ENCODE peak calls at places on chromosomes 3 and 15, in nine cellular contexts. One of them, this sample, is unnamed.

GRCh38 chr15:81813215-81813614 is 232.6 kb downstream of the MEX3B start:
- DNase-seq in K562: peak
- DNase-seq in endothelial cell of umbilical vein: no peak
- DNase-seq in GM12878: no peak
- DNase-seq in suprapubic skin: no peak
- DNase-seq in esophagus muscularis mucosa: peak
- DNase-seq in spleen: no peak
- DNase-seq in HCT116: peak
- DNase-seq in HepG2: no peak
- DNase-seq in this sample: no peak

GRCh38 chr15:41832875-41833274 is 5.0 kb downstream of the JMJD7 start:
- DNase-seq in K562: no peak
- DNase-seq in endothelial cell of umbilical vein: no peak
- DNase-seq in GM12878: no peak
- DNase-seq in suprapubic skin: no peak
- DNase-seq in esophagus muscularis mucosa: no peak
- DNase-seq in spleen: no peak
- DNase-seq in HCT116: no peak
- DNase-seq in HepG2: no peak
- DNase-seq in this sample: peak

GRCh38 chr15:56794150-56794922 is 61.0 kb upstream of the ZNF280D start:
- DNase-seq in K562: no peak
- DNase-seq in endothelial cell of umbilical vein: no peak
- DNase-seq in GM12878: no peak
- DNase-seq in suprapubic skin: no peak
- DNase-seq in esophagus muscularis mucosa: no peak
- DNase-seq in spleen: no peak
- DNase-seq in HCT116: no peak
- DNase-seq in HepG2: no peak
- DNase-seq in this sample: no peak

GRCh38 chr15:71683401-71684274 is 126.7 kb upstream of the NR2E3 start:
- DNase-seq in K562: no peak
- DNase-seq in endothelial cell of umbilical vein: no peak
- DNase-seq in GM12878: no peak
- DNase-seq in suprapubic skin: no peak
- DNase-seq in esophagus muscularis mucosa: peak
- DNase-seq in spleen: no peak
- DNase-seq in HCT116: no peak
- DNase-seq in HepG2: no peak
- DNase-seq in this sample: no peak

GRCh38 chr3:177427096-177427495 is 229.8 kb upstream of the TBL1XR1 start:
- DNase-seq in K562: peak
- DNase-seq in endothelial cell of umbilical vein: no peak
- DNase-seq in GM12878: peak
- DNase-seq in suprapubic skin: no peak
- DNase-seq in esophagus muscularis mucosa: no peak
- DNase-seq in spleen: no peak
- DNase-seq in HCT116: no peak
- DNase-seq in HepG2: no peak
- DNase-seq in this sample: no peak

GRCh38 chr3:59877679-59878427 is 828.0 kb upstream of the CFAP20DC start:
- DNase-seq in K562: no peak
- DNase-seq in endothelial cell of umbilical vein: no peak
- DNase-seq in GM12878: no peak
- DNase-seq in suprapubic skin: no peak
- DNase-seq in esophagus muscularis mucosa: no peak
- DNase-seq in spleen: no peak
- DNase-seq in HCT116: no peak
- DNase-seq in HepG2: no peak
- DNase-seq in this sample: no peak

GRCh38 chr3:41276191-41276590 is 76.9 kb downstream of the CTNNB1 start:
- DNase-seq in K562: no peak
- DNase-seq in endothelial cell of umbilical vein: no peak
- DNase-seq in GM12878: no peak
- DNase-seq in suprapubic skin: no peak
- DNase-seq in esophagus muscularis mucosa: no peak
- DNase-seq in spleen: no peak
- DNase-seq in HCT116: no peak
- DNase-seq in HepG2: no peak
- DNase-seq in this sample: no peak

GRCh38 chr3:65886376-65886775 is 152.3 kb downstream of the MAGI1 start:
- DNase-seq in K562: no peak
- DNase-seq in endothelial cell of umbilical vein: no peak
- DNase-seq in GM12878: no peak
- DNase-seq in suprapubic skin: no peak
- DNase-seq in esophagus muscularis mucosa: no peak
- DNase-seq in spleen: no peak
- DNase-seq in HCT116: no peak
- DNase-seq in HepG2: no peak
- DNase-seq in this sample: no peak

GRCh38 chr3:52361011-52361410 is 44.9 kb downstream of the DNAH1 start:
- DNase-seq in K562: no peak
- DNase-seq in endothelial cell of umbilical vein: no peak
- DNase-seq in GM12878: no peak
- DNase-seq in suprapubic skin: no peak
- DNase-seq in esophagus muscularis mucosa: no peak
- DNase-seq in spleen: no peak
- DNase-seq in HCT116: no peak
- DNase-seq in HepG2: no peak
- DNase-seq in this sample: no peak

GRCh38 chr3:54507876-54508460 is 385.6 kb downstream of the CACNA2D3 start:
- DNase-seq in K562: no peak
- DNase-seq in endothelial cell of umbilical vein: no peak
- DNase-seq in GM12878: no peak
- DNase-seq in suprapubic skin: no peak
- DNase-seq in esophagus muscularis mucosa: peak
- DNase-seq in spleen: no peak
- DNase-seq in HCT116: no peak
- DNase-seq in HepG2: no peak
- DNase-seq in this sample: no peak

GRCh38 chr3:24460974-24461373 is 33.7 kb downstream of the THRB start:
- DNase-seq in K562: no peak
- DNase-seq in endothelial cell of umbilical vein: no peak
- DNase-seq in GM12878: no peak
- DNase-seq in suprapubic skin: no peak
- DNase-seq in esophagus muscularis mucosa: no peak
- DNase-seq in spleen: no peak
- DNase-seq in HCT116: no peak
- DNase-seq in HepG2: no peak
- DNase-seq in this sample: no peak

GRCh38 chr15:45088801-45089711 is 24.9 kb downstream of the DUOX2 start:
- DNase-seq in K562: peak
- DNase-seq in endothelial cell of umbilical vein: no peak
- DNase-seq in GM12878: no peak
- DNase-seq in suprapubic skin: no peak
- DNase-seq in esophagus muscularis mucosa: no peak
- DNase-seq in spleen: no peak
- DNase-seq in HCT116: no peak
- DNase-seq in HepG2: peak
- DNase-seq in this sample: no peak

GRCh38 chr15:25844981-25845680 is 18.0 kb downstream of the ATP10A start:
- DNase-seq in K562: no peak
- DNase-seq in endothelial cell of umbilical vein: no peak
- DNase-seq in GM12878: no peak
- DNase-seq in suprapubic skin: no peak
- DNase-seq in esophagus muscularis mucosa: peak
- DNase-seq in spleen: no peak
- DNase-seq in HCT116: no peak
- DNase-seq in HepG2: no peak
- DNase-seq in this sample: no peak

GRCh38 chr3:120198305-120198878 is 86.6 kb downstream of the GPR156 start:
- DNase-seq in K562: peak
- DNase-seq in endothelial cell of umbilical vein: peak
- DNase-seq in GM12878: no peak
- DNase-seq in suprapubic skin: no peak
- DNase-seq in esophagus muscularis mucosa: no peak
- DNase-seq in spleen: no peak
- DNase-seq in HCT116: peak
- DNase-seq in HepG2: peak
- DNase-seq in this sample: no peak

GRCh38 chr3:126098391-126098858 is 14.5 kb upstream of the SLC41A3 start:
- DNase-seq in K562: no peak
- DNase-seq in endothelial cell of umbilical vein: no peak
- DNase-seq in GM12878: no peak
- DNase-seq in suprapubic skin: no peak
- DNase-seq in esophagus muscularis mucosa: no peak
- DNase-seq in spleen: no peak
- DNase-seq in HCT116: no peak
- DNase-seq in HepG2: no peak
- DNase-seq in this sample: no peak

GRCh38 chr15:70098461-70099166 is 897 bp upstream of the TLE3 start:
- DNase-seq in K562: peak
- DNase-seq in endothelial cell of umbilical vein: peak
- DNase-seq in GM12878: no peak
- DNase-seq in suprapubic skin: peak
- DNase-seq in esophagus muscularis mucosa: no peak
- DNase-seq in spleen: peak
- DNase-seq in HCT116: peak
- DNase-seq in HepG2: peak
- DNase-seq in this sample: peak

GRCh38 chr3:15797600-15798303 is at the start of gene ANKRD28:
- DNase-seq in K562: peak
- DNase-seq in endothelial cell of umbilical vein: peak
- DNase-seq in GM12878: no peak
- DNase-seq in suprapubic skin: no peak
- DNase-seq in esophagus muscularis mucosa: no peak
- DNase-seq in spleen: no peak
- DNase-seq in HCT116: peak
- DNase-seq in HepG2: peak
- DNase-seq in this sample: no peak

DNA sequence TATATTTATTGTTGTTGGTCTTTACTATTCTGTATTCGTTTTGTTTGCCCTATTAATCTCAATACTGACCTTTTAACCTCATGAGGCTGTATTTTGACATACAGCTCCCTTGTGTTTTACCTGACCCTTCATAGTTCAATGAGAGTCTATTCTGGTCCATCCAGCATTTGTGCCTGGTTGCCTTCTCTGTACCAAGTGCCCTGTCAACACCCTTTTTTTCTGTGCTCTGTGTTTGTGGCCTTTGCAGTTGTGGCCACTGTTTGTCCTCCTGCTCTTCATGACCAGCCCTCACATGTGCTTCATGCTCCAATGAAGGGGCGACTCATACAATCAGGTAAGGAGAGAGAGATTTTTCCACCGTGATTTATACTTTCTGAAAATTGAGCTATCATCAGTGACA is 368.2 kb downstream of the IL20RB start:
- DNase-seq in K562: no peak
- DNase-seq in endothelial cell of umbilical vein: no peak
- DNase-seq in GM12878: no peak
- DNase-seq in suprapubic skin: no peak
- DNase-seq in esophagus muscularis mucosa: no peak
- DNase-seq in spleen: no peak
- DNase-seq in HCT116: no peak
- DNase-seq in HepG2: no peak
- DNase-seq in this sample: no peak
- H3K4me3 ChIP-seq in K562: no peak
- H3K4me3 ChIP-seq in endothelial cell of umbilical vein: no peak
- H3K4me3 ChIP-seq in GM12878: no peak
- H3K4me3 ChIP-seq in suprapubic skin: no peak
- H3K4me3 ChIP-seq in esophagus muscularis mucosa: no peak
- H3K4me3 ChIP-seq in spleen: no peak
- H3K4me3 ChIP-seq in HCT116: no peak
- H3K4me3 ChIP-seq in HepG2: no peak
- H3K4me3 ChIP-seq in this sample: no peak

DNA sequence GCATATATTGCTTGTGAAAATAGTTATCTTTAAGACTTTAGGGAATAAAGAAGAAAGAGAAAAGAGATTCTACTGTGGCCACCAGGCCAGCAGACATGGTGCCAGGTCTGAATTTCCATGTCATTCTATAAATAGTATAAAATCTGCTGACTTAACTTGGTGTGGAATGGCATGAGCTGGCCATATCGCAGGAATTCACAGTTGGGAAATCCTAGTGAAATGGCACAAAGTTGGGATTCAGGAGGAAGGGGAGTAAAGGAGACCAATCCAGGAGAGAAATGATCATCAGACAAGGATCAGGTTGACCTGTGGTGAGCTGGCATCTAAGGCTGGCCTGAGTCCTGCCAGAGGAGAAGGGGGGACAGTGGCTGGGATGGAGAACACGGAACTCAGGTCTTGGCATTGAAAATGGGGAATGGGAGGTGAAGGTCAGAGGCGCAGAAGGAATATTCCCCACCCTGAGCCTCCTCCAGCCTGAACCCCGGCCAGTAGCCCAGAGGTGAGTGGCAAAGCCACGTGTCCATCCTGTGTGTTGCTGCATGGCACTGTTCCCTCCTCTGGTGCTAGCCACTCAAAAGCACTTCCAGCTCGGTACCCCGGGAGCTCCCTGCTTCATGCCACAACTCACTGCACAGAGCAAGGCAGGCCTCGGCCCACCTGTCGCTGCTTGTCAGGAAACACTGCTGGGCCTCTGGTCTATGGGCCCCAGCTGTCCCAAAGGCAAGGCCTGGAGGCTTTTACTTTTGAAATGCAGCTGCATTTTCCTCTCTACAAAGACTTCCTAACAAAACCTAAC is 51.4 kb downstream of the SSUH2 start:
- DNase-seq in K562: no peak
- DNase-seq in endothelial cell of umbilical vein: no peak
- DNase-seq in GM12878: no peak
- DNase-seq in suprapubic skin: no peak
- DNase-seq in esophagus muscularis mucosa: no peak
- DNase-seq in spleen: no peak
- DNase-seq in HCT116: no peak
- DNase-seq in HepG2: no peak
- DNase-seq in this sample: no peak
- TF ChIP-seq POLR2AphosphoS5 in K562: no peak
- TF ChIP-seq POLR2AphosphoS5 in endothelial cell of umbilical vein: no peak
- TF ChIP-seq POLR2AphosphoS5 in GM12878: no peak
- TF ChIP-seq POLR2AphosphoS5 in suprapubic skin: no peak
- TF ChIP-seq POLR2AphosphoS5 in esophagus muscularis mucosa: no peak
- TF ChIP-seq POLR2AphosphoS5 in spleen: no peak
- TF ChIP-seq POLR2AphosphoS5 in HCT116: no peak
- TF ChIP-seq POLR2AphosphoS5 in HepG2: no peak
- TF ChIP-seq POLR2AphosphoS5 in this sample: no peak

DNA sequence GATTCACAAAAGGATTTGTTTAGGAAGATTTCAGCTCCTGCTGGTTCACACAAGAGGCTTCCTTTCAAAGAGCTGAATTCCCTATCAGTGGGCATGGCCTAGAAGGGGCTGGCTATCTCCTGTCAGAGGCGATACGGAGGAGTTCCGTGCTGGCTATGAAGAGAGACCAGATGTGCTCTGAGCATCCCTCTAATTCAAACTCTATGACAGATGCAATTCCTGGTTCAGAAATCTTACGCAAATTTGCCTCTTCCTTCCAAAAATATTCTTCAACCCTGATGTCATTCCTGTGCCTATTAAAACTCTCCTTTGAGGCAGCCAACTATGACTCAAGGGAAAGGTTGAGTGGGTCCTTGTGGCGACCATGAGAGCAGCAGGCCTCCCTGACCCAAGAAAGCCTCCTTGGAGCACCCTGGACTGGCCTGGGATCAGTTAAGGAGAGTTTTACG is 139.3 kb upstream of the HES1 start:
- DNase-seq in K562: no peak
- DNase-seq in endothelial cell of umbilical vein: no peak
- DNase-seq in GM12878: no peak
- DNase-seq in suprapubic skin: no peak
- DNase-seq in esophagus muscularis mucosa: no peak
- DNase-seq in spleen: no peak
- DNase-seq in HCT116: no peak
- DNase-seq in HepG2: no peak
- DNase-seq in this sample: no peak
- H3K4me3 ChIP-seq in K562: no peak
- H3K4me3 ChIP-seq in endothelial cell of umbilical vein: no peak
- H3K4me3 ChIP-seq in GM12878: no peak
- H3K4me3 ChIP-seq in suprapubic skin: no peak
- H3K4me3 ChIP-seq in esophagus muscularis mucosa: no peak
- H3K4me3 ChIP-seq in spleen: no peak
- H3K4me3 ChIP-seq in HCT116: no peak
- H3K4me3 ChIP-seq in HepG2: no peak
- H3K4me3 ChIP-seq in this sample: no peak

GRCh38 chr3:129745253-129745652 is 138.8 kb upstream of the PLXND1 start:
- DNase-seq in K562: no peak
- DNase-seq in endothelial cell of umbilical vein: no peak
- DNase-seq in GM12878: no peak
- DNase-seq in suprapubic skin: no peak
- DNase-seq in esophagus muscularis mucosa: no peak
- DNase-seq in spleen: no peak
- DNase-seq in HCT116: no peak
- DNase-seq in HepG2: no peak
- DNase-seq in this sample: no peak
- TF ChIP-seq POLR2AphosphoS5 in K562: no peak
- TF ChIP-seq POLR2AphosphoS5 in endothelial cell of umbilical vein: no peak
- TF ChIP-seq POLR2AphosphoS5 in GM12878: no peak
- TF ChIP-seq POLR2AphosphoS5 in suprapubic skin: no peak
- TF ChIP-seq POLR2AphosphoS5 in esophagus muscularis mucosa: no peak
- TF ChIP-seq POLR2AphosphoS5 in spleen: no peak
- TF ChIP-seq POLR2AphosphoS5 in HCT116: no peak
- TF ChIP-seq POLR2AphosphoS5 in HepG2: no peak
- TF ChIP-seq POLR2AphosphoS5 in this sample: no peak